ENCODE peak calls at places on chromosomes 6 and 20, in nine cellular contexts. H, R, G, Z, X, F, E, O and P are unnamed samples.

GRCh38 chr6:47670851-47671250 is 27.5 kb upstream of the ADGRF4 start:
- DNase-seq in R (no peak), O (no peak), X (no peak), E (no peak), H (no peak), F (no peak), G (no peak), Z (no peak), P (no peak)

GRCh38 chr6:140071601-140072062 is 697.2 kb upstream of the CITED2 start:
- DNase-seq in E (no peak), X (peak; percentile 27), R (peak; percentile 81), F (peak; percentile 88), Z (no peak), G (peak; percentile 26), O (no peak), H (no peak), P (no peak)

GRCh38 chr20:45751714-45752113 is 29.6 kb downstream of the SPINT4 start:
- DNase-seq in Z (no peak), E (no peak), G (no peak), X (no peak), F (no peak), O (no peak), R (no peak), H (no peak), P (no peak)

GRCh38 chr6:44043479-44044153 is 83.6 kb downstream of the MRPL14 start:
- DNase-seq in X (peak; percentile 31), Z (no peak), R (no peak), H (no peak), G (no peak), F (no peak), O (no peak), E (no peak), P (no peak)

GRCh38 chr6:32833599-32834155 is 4.9 kb downstream of the TAP2 start:
- DNase-seq in R (no peak), F (no peak), Z (no peak), X (no peak), E (no peak), G (no peak), H (no peak), O (no peak), P (no peak)

GRCh38 chr20:61556116-61556515 is 304.1 kb downstream of the CDH4 start:
- DNase-seq in H (no peak), Z (no peak), G (peak; percentile 94), O (no peak), E (no peak), F (no peak), R (peak; percentile 90), X (peak; percentile 95), P (no peak)

GRCh38 chr20:25223179-25223661 is 24.7 kb upstream of the PYGB start:
- DNase-seq in H (no peak), F (peak; percentile 89), O (no peak), Z (no peak), G (peak; percentile 85), R (peak; percentile 99), E (no peak), X (peak; percentile 80), P (no peak)

GRCh38 chr6:40611416-40611815 is 24.3 kb upstream of the LRFN2 start:
- DNase-seq in E (no peak), O (no peak), R (no peak), G (no peak), H (no peak), X (no peak), F (no peak), Z (no peak), P (no peak)